ENCODE peak calls at places on chromosomes 1 and 21, in five cellular contexts. L, A, X, I and R are unnamed samples.

GRCh38 chr1:246503341-246503740 is 3.7 kb downstream of the SMYD3 start:
- DNase-seq in X (no peak), A (no peak), I (no peak), L (no peak), R (no peak)

GRCh38 chr1:201885531-201886075 is 3.1 kb upstream of the SHISA4 start:
- DNase-seq in I (no peak), L (no peak), A (no peak), X (no peak), R (no peak)

GRCh38 chr1:77126309-77126708 is 92.9 kb downstream of the PIGK start:
- DNase-seq in A (peak; percentile 51), L (no peak), I (peak; percentile 15), X (peak; percentile 41), R (no peak)

GRCh38 chr1:245337829-245338484 is 183.2 kb downstream of the KIF26B start:
- DNase-seq in A (peak; percentile 19), X (no peak), L (no peak), I (no peak), R (no peak)

GRCh38 chr1:7223334-7224080 is 438.3 kb downstream of the CAMTA1 start:
- DNase-seq in I (no peak), X (no peak), A (no peak), L (no peak), R (no peak)

GRCh38 chr21:17371470-17371869 is 141.4 kb upstream of the CXADR start:
- DNase-seq in A (no peak), X (no peak), I (no peak), L (no peak), R (no peak)

GRCh38 chr1:226891346-226891745 is 20.9 kb downstream of the PSEN2 start:
- DNase-seq in L (no peak), X (no peak), I (no peak), A (no peak), R (no peak)

GRCh38 chr1:204438628-204439027 is 27.0 kb upstream of the PPP1R15B start:
- DNase-seq in I (no peak), X (no peak), A (no peak), L (no peak), R (no peak)

GRCh38 chr1:150168960-150169565 is 19.3 kb downstream of the PLEKHO1 start:
- DNase-seq in A (peak; percentile 80), L (peak; percentile 25), X (peak; percentile 85), I (peak; percentile 57), R (peak; percentile 66)

GRCh38 chr1:15432327-15432726 is 5.9 kb upstream of the CTRC start:
- DNase-seq in I (no peak), L (no peak), A (no peak), X (no peak), R (no peak)

GRCh38 chr1:157691285-157691920 is 9.2 kb downstream of the FCRL3 start:
- DNase-seq in L (no peak), I (peak; percentile 25), X (peak; percentile 8), A (peak; percentile 69), R (no peak)

GRCh38 chr1:28915036-28915895 is 897 bp downstream of the EPB41 start:
- DNase-seq in I (peak; percentile 60), X (peak; percentile 15), A (peak; percentile 43), L (peak; percentile 30), R (no peak)

GRCh38 chr1:18246543-18246942 is 138.9 kb downstream of the IGSF21 start:
- DNase-seq in X (no peak), I (no peak), L (no peak), A (no peak), R (no peak)

GRCh38 chr1:46806196-46807020 is 7.6 kb downstream of the CYP4B1 start:
- DNase-seq in I (no peak), A (no peak), X (peak; percentile 13), L (no peak), R (peak; percentile 50)

GRCh38 chr1:60228253-60228594 is 154.7 kb upstream of the C1orf87 start:
- DNase-seq in A (no peak), I (no peak), L (no peak), X (no peak), R (no peak)

GRCh38 chr1:198669023-198669698 is 30.3 kb downstream of the PTPRC start:
- DNase-seq in A (peak; percentile 95), L (peak; percentile 35), X (no peak), I (no peak), R (no peak)

GRCh38 chr1:4733446-4734175 is 79.2 kb downstream of the AJAP1 start:
- DNase-seq in L (no peak), A (no peak), X (no peak), I (no peak), R (no peak)

GRCh38 chr1:237119091-237119490 is 77.1 kb downstream of the RYR2 start:
- DNase-seq in X (no peak), I (no peak), A (no peak), L (no peak), R (no peak)

GRCh38 chr1:173103006-173103405 is 52.3 kb upstream of the TNFSF18 start:
- DNase-seq in X (no peak), A (no peak), I (no peak), L (no peak), R (no peak)

GRCh38 chr21:36818051-36818450 is 119.1 kb downstream of the SIM2 start:
- DNase-seq in A (no peak), I (no peak), X (no peak), L (no peak), R (no peak)

GRCh38 chr1:34367954-34368353 is 191.2 kb downstream of the C1orf94 start:
- DNase-seq in X (no peak), L (no peak), I (no peak), A (no peak), R (no peak)

GRCh38 chr1:58819719-58820118 is 35.9 kb upstream of the JUN start:
- DNase-seq in X (no peak), I (no peak), L (no peak), A (no peak), R (no peak)

GRCh38 chr1:94334764-94335163 is 83.4 kb upstream of the ABCD3 start:
- DNase-seq in A (no peak), X (no peak), L (no peak), I (no peak), R (no peak)

GRCh38 chr1:151371744-151372410 is 628 bp downstream of the SELENBP1 start:
- DNase-seq in I (peak; percentile 98), X (no peak), L (no peak), A (no peak), R (no peak)